ENCODE peak calls at places on chromosomes 7 and 10, in six cellular contexts. One of them, this sample, is unnamed. For H3K9me3, the result is how much of the 10 kb centered on the place peaks cover.

GRCh38 chr7:1668932-1669485 is 1.1 kb upstream of the ELFN1 start:
- DNase-seq in heart left ventricle: no peak
- DNase-seq in neural progenitor cell: peak
- DNase-seq in CD8-positive, alpha-beta T cell: no peak
- DNase-seq in cardiac muscle cell: peak
- DNase-seq in psoas muscle: peak
- DNase-seq in this sample: no peak

GRCh38 chr10:10235003-10235402 is 782.7 kb upstream of the CELF2 start:
- DNase-seq in heart left ventricle: no peak
- DNase-seq in neural progenitor cell: peak
- DNase-seq in CD8-positive, alpha-beta T cell: no peak
- DNase-seq in cardiac muscle cell: no peak
- DNase-seq in psoas muscle: no peak
- DNase-seq in this sample: no peak

GRCh38 chr10:86349940-86350630 is 16.5 kb downstream of the GRID1 start:
- DNase-seq in heart left ventricle: no peak
- DNase-seq in neural progenitor cell: no peak
- DNase-seq in CD8-positive, alpha-beta T cell: no peak
- DNase-seq in cardiac muscle cell: no peak
- DNase-seq in psoas muscle: no peak
- DNase-seq in this sample: no peak

GRCh38 chr10:59580257-59580863 is 129.3 kb downstream of the SLC16A9 start:
- DNase-seq in heart left ventricle: no peak
- DNase-seq in neural progenitor cell: peak
- DNase-seq in CD8-positive, alpha-beta T cell: no peak
- DNase-seq in cardiac muscle cell: peak
- DNase-seq in psoas muscle: no peak
- DNase-seq in this sample: no peak

GRCh38 chr10:77553966-77554365 is 83.6 kb downstream of the KCNMA1 start:
- DNase-seq in heart left ventricle: no peak
- DNase-seq in neural progenitor cell: no peak
- DNase-seq in CD8-positive, alpha-beta T cell: no peak
- DNase-seq in cardiac muscle cell: no peak
- DNase-seq in psoas muscle: no peak
- DNase-seq in this sample: no peak

GRCh38 chr10:98415710-98416077 is 712 bp upstream of the PYROXD2 start:
- DNase-seq in heart left ventricle: no peak
- DNase-seq in neural progenitor cell: peak
- DNase-seq in CD8-positive, alpha-beta T cell: no peak
- DNase-seq in cardiac muscle cell: peak
- DNase-seq in psoas muscle: no peak
- DNase-seq in this sample: no peak

GRCh38 chr10:12130237-12130872 is 878 bp downstream of the SEC61A2 start:
- DNase-seq in heart left ventricle: no peak
- DNase-seq in neural progenitor cell: peak
- DNase-seq in CD8-positive, alpha-beta T cell: no peak
- DNase-seq in cardiac muscle cell: peak
- DNase-seq in psoas muscle: no peak
- DNase-seq in this sample: peak

GRCh38 chr10:73017955-73018480 is 63.4 kb upstream of the PLA2G12B start:
- DNase-seq in heart left ventricle: peak
- DNase-seq in neural progenitor cell: no peak
- DNase-seq in CD8-positive, alpha-beta T cell: no peak
- DNase-seq in cardiac muscle cell: peak
- DNase-seq in psoas muscle: peak
- DNase-seq in this sample: no peak

GRCh38 chr10:51654918-51655317 is 44.5 kb downstream of the CSTF2T start:
- DNase-seq in heart left ventricle: no peak
- DNase-seq in neural progenitor cell: no peak
- DNase-seq in CD8-positive, alpha-beta T cell: no peak
- DNase-seq in cardiac muscle cell: no peak
- DNase-seq in psoas muscle: no peak
- DNase-seq in this sample: no peak

GRCh38 chr7:1713502-1714484 is 43.7 kb downstream of the ELFN1 start:
- DNase-seq in heart left ventricle: peak
- DNase-seq in neural progenitor cell: peak
- DNase-seq in CD8-positive, alpha-beta T cell: no peak
- DNase-seq in cardiac muscle cell: no peak
- DNase-seq in psoas muscle: no peak
- DNase-seq in this sample: no peak

GRCh38 chr7:3464900-3465622 is 164.0 kb downstream of the SDK1 start:
- DNase-seq in heart left ventricle: no peak
- DNase-seq in neural progenitor cell: no peak
- DNase-seq in CD8-positive, alpha-beta T cell: no peak
- DNase-seq in cardiac muscle cell: no peak
- DNase-seq in psoas muscle: no peak
- DNase-seq in this sample: no peak

GRCh38 chr10:102114861-102115618 is 5.1 kb downstream of the LDB1 start:
- DNase-seq in heart left ventricle: peak
- DNase-seq in neural progenitor cell: peak
- DNase-seq in CD8-positive, alpha-beta T cell: peak
- DNase-seq in cardiac muscle cell: peak
- DNase-seq in psoas muscle: peak
- DNase-seq in this sample: peak
- H3K4me3 ChIP-seq in heart left ventricle: peak
- H3K4me3 ChIP-seq in neural progenitor cell: peak
- H3K4me3 ChIP-seq in CD8-positive, alpha-beta T cell: peak
- H3K4me3 ChIP-seq in cardiac muscle cell: peak
- H3K4me3 ChIP-seq in psoas muscle: peak
- H3K4me3 ChIP-seq in this sample: peak

DNA sequence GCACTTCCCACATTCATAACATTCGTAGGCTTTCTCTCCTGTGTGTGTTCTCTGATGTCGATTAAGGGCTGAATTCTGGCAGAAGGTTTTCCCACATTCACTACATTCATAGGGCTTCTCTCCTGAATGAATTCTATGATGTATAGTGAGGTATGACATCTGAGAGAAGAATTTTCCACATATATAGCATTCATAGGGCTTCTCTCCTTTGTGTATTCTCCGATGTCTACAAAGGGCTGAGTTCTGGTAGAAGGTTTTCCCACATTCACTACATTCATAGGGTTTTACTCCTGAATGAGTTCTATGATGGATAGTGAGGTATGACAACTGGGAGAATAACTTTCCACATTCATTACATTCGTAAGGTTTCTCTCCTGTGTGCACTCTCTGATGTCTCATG is 15.6 kb downstream of the ZNF12 start:
- DNase-seq in heart left ventricle: no peak
- DNase-seq in neural progenitor cell: no peak
- DNase-seq in CD8-positive, alpha-beta T cell: no peak
- DNase-seq in cardiac muscle cell: no peak
- DNase-seq in psoas muscle: no peak
- DNase-seq in this sample: no peak
- H3K9me3 ChIP-seq in heart left ventricle: under half
- H3K9me3 ChIP-seq in neural progenitor cell: half or more
- H3K9me3 ChIP-seq in CD8-positive, alpha-beta T cell: half or more
- H3K9me3 ChIP-seq in cardiac muscle cell: under half
- H3K9me3 ChIP-seq in psoas muscle: half or more
- H3K9me3 ChIP-seq in this sample: half or more

DNA sequence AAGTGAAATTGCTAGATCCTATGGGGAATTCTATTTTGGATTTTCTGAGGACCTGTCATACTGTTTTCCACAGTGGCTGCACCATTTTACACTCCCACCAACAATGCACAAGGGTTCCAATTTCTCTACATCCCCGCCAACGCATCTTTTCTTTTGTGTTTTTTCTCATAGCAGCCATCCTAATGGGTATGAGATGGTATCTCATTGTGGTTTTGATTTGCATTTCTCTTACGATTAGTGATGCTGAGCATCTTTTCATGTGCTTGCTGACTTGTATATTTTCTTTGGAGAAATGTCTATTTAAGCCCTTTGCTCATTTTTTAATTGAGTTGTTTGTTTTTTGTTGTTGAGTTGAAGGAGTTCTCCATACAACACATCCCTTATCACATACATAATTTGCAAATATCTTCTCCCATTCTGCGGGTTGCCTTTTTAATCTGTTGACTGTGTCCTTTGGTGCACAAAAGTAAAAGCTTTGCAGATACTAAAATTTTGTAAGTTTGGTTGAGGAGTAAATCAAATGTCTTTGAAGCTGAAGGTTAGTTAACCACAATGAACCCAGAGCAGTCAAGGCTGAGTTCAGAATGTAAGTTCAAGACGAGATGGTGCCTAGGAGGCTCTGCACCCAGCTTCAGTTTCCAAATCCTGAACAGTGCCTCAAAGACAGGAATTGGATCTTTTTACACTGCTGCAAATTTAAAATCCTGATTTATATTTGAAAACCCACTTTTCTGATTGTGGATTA is 195.4 kb downstream of the COBL start:
- DNase-seq in heart left ventricle: no peak
- DNase-seq in neural progenitor cell: no peak
- DNase-seq in CD8-positive, alpha-beta T cell: no peak
- DNase-seq in cardiac muscle cell: no peak
- DNase-seq in psoas muscle: no peak
- DNase-seq in this sample: no peak
- H3K4me3 ChIP-seq in heart left ventricle: no peak
- H3K4me3 ChIP-seq in neural progenitor cell: no peak
- H3K4me3 ChIP-seq in CD8-positive, alpha-beta T cell: no peak
- H3K4me3 ChIP-seq in cardiac muscle cell: no peak
- H3K4me3 ChIP-seq in psoas muscle: no peak
- H3K4me3 ChIP-seq in this sample: no peak

GRCh38 chr7:77827999-77828398 is 29.4 kb downstream of the PHTF2 start:
- DNase-seq in heart left ventricle: no peak
- DNase-seq in neural progenitor cell: no peak
- DNase-seq in CD8-positive, alpha-beta T cell: no peak
- DNase-seq in cardiac muscle cell: no peak
- DNase-seq in psoas muscle: no peak
- DNase-seq in this sample: no peak

GRCh38 chr7:77823787-77824186 is 25.2 kb downstream of the PHTF2 start:
- DNase-seq in heart left ventricle: no peak
- DNase-seq in neural progenitor cell: no peak
- DNase-seq in CD8-positive, alpha-beta T cell: no peak
- DNase-seq in cardiac muscle cell: no peak
- DNase-seq in psoas muscle: no peak
- DNase-seq in this sample: no peak

GRCh38 chr7:77824636-77825035 is 26.1 kb downstream of the PHTF2 start:
- DNase-seq in heart left ventricle: no peak
- DNase-seq in neural progenitor cell: no peak
- DNase-seq in CD8-positive, alpha-beta T cell: no peak
- DNase-seq in cardiac muscle cell: no peak
- DNase-seq in psoas muscle: no peak
- DNase-seq in this sample: no peak

GRCh38 chr7:77826300-77826699 is 27.7 kb downstream of the PHTF2 start:
- DNase-seq in heart left ventricle: no peak
- DNase-seq in neural progenitor cell: no peak
- DNase-seq in CD8-positive, alpha-beta T cell: no peak
- DNase-seq in cardiac muscle cell: no peak
- DNase-seq in psoas muscle: no peak
- DNase-seq in this sample: no peak

GRCh38 chr7:77825140-77825539 is 26.6 kb downstream of the PHTF2 start:
- DNase-seq in heart left ventricle: no peak
- DNase-seq in neural progenitor cell: no peak
- DNase-seq in CD8-positive, alpha-beta T cell: no peak
- DNase-seq in cardiac muscle cell: no peak
- DNase-seq in psoas muscle: no peak
- DNase-seq in this sample: no peak
- H3K9me3 ChIP-seq in heart left ventricle: under half
- H3K9me3 ChIP-seq in neural progenitor cell: under half
- H3K9me3 ChIP-seq in CD8-positive, alpha-beta T cell: under half
- H3K9me3 ChIP-seq in cardiac muscle cell: under half
- H3K9me3 ChIP-seq in psoas muscle: under half
- H3K9me3 ChIP-seq in this sample: under half